ENCODE peak calls at places on chromosomes 13 and 19, in ten cellular contexts. One of them, this sample, is unnamed.

GRCh38 chr19:17125728-17126677 is 50.4 kb downstream of the MYO9B start:
- DNase-seq in MV-4-11: peak
- DNase-seq in memory B cell: peak
- DNase-seq in KBM-7: no peak
- DNase-seq in LoVo: no peak
- DNase-seq in T-helper 1 cell: peak
- DNase-seq in stimulated activated CD8-positive, alpha-beta memory T cell treated with anti-CD3 and anti-CD28 coated beads, Interleukin-15, amount 100 ng/mL, for 1 hour: peak
- DNase-seq in mesothelial cell of epicardium: no peak
- DNase-seq in COR-L47: no peak
- DNase-seq in stimulated activated CD4-positive, alpha-beta T cell treated with anti-CD3 and anti-CD28 coated beads, Interleukin-4, amount 100 ng/mL, for 48 hours: peak
- DNase-seq in this sample: no peak

GRCh38 chr13:56586966-56587365 is 553.8 kb upstream of the PRR20A start:
- DNase-seq in mesothelial cell of epicardium: no peak
- DNase-seq in stimulated activated CD8-positive, alpha-beta memory T cell treated with anti-CD3 and anti-CD28 coated beads, Interleukin-15, amount 100 ng/mL, for 1 hour: no peak
- DNase-seq in COR-L47: no peak
- DNase-seq in stimulated activated CD4-positive, alpha-beta T cell treated with anti-CD3 and anti-CD28 coated beads, Interleukin-4, amount 100 ng/mL, for 48 hours: no peak
- DNase-seq in KBM-7: no peak
- DNase-seq in LoVo: no peak
- DNase-seq in T-helper 1 cell: no peak
- DNase-seq in memory B cell: no peak
- DNase-seq in MV-4-11: no peak
- DNase-seq in this sample: no peak

GRCh38 chr19:32165750-32166149 is 179.7 kb upstream of the ZNF507 start:
- DNase-seq in mesothelial cell of epicardium: no peak
- DNase-seq in LoVo: no peak
- DNase-seq in stimulated activated CD4-positive, alpha-beta T cell treated with anti-CD3 and anti-CD28 coated beads, Interleukin-4, amount 100 ng/mL, for 48 hours: no peak
- DNase-seq in KBM-7: no peak
- DNase-seq in memory B cell: no peak
- DNase-seq in COR-L47: no peak
- DNase-seq in stimulated activated CD8-positive, alpha-beta memory T cell treated with anti-CD3 and anti-CD28 coated beads, Interleukin-15, amount 100 ng/mL, for 1 hour: no peak
- DNase-seq in MV-4-11: no peak
- DNase-seq in T-helper 1 cell: no peak
- DNase-seq in this sample: no peak

GRCh38 chr19:17579523-17580244 is 24.2 kb downstream of the COLGALT1 start:
- DNase-seq in memory B cell: peak
- DNase-seq in MV-4-11: peak
- DNase-seq in COR-L47: no peak
- DNase-seq in KBM-7: peak
- DNase-seq in mesothelial cell of epicardium: no peak
- DNase-seq in stimulated activated CD8-positive, alpha-beta memory T cell treated with anti-CD3 and anti-CD28 coated beads, Interleukin-15, amount 100 ng/mL, for 1 hour: no peak
- DNase-seq in LoVo: peak
- DNase-seq in T-helper 1 cell: no peak
- DNase-seq in stimulated activated CD4-positive, alpha-beta T cell treated with anti-CD3 and anti-CD28 coated beads, Interleukin-4, amount 100 ng/mL, for 48 hours: no peak
- DNase-seq in this sample: no peak

GRCh38 chr13:65133094-65133493 is 2097.0 kb downstream of the PCDH9 start:
- DNase-seq in COR-L47: no peak
- DNase-seq in mesothelial cell of epicardium: no peak
- DNase-seq in stimulated activated CD8-positive, alpha-beta memory T cell treated with anti-CD3 and anti-CD28 coated beads, Interleukin-15, amount 100 ng/mL, for 1 hour: no peak
- DNase-seq in T-helper 1 cell: no peak
- DNase-seq in MV-4-11: no peak
- DNase-seq in stimulated activated CD4-positive, alpha-beta T cell treated with anti-CD3 and anti-CD28 coated beads, Interleukin-4, amount 100 ng/mL, for 48 hours: no peak
- DNase-seq in KBM-7: no peak
- DNase-seq in memory B cell: no peak
- DNase-seq in LoVo: no peak
- DNase-seq in this sample: no peak

GRCh38 chr13:32537580-32538233 is 888 bp downstream of the N4BP2L2 start:
- DNase-seq in mesothelial cell of epicardium: peak
- DNase-seq in memory B cell: no peak
- DNase-seq in MV-4-11: peak
- DNase-seq in stimulated activated CD8-positive, alpha-beta memory T cell treated with anti-CD3 and anti-CD28 coated beads, Interleukin-15, amount 100 ng/mL, for 1 hour: peak
- DNase-seq in T-helper 1 cell: peak
- DNase-seq in COR-L47: no peak
- DNase-seq in KBM-7: no peak
- DNase-seq in stimulated activated CD4-positive, alpha-beta T cell treated with anti-CD3 and anti-CD28 coated beads, Interleukin-4, amount 100 ng/mL, for 48 hours: peak
- DNase-seq in LoVo: no peak
- DNase-seq in this sample: no peak

GRCh38 chr19:40745402-40745780 is 4.9 kb downstream of the ACTMAP start:
- DNase-seq in stimulated activated CD8-positive, alpha-beta memory T cell treated with anti-CD3 and anti-CD28 coated beads, Interleukin-15, amount 100 ng/mL, for 1 hour: no peak
- DNase-seq in MV-4-11: no peak
- DNase-seq in T-helper 1 cell: no peak
- DNase-seq in stimulated activated CD4-positive, alpha-beta T cell treated with anti-CD3 and anti-CD28 coated beads, Interleukin-4, amount 100 ng/mL, for 48 hours: no peak
- DNase-seq in KBM-7: no peak
- DNase-seq in COR-L47: no peak
- DNase-seq in LoVo: no peak
- DNase-seq in mesothelial cell of epicardium: no peak
- DNase-seq in memory B cell: no peak
- DNase-seq in this sample: no peak

GRCh38 chr13:83884141-83884540 is 1.9 kb upstream of the SLITRK1 start:
- DNase-seq in stimulated activated CD4-positive, alpha-beta T cell treated with anti-CD3 and anti-CD28 coated beads, Interleukin-4, amount 100 ng/mL, for 48 hours: no peak
- DNase-seq in T-helper 1 cell: no peak
- DNase-seq in memory B cell: no peak
- DNase-seq in LoVo: no peak
- DNase-seq in MV-4-11: no peak
- DNase-seq in stimulated activated CD8-positive, alpha-beta memory T cell treated with anti-CD3 and anti-CD28 coated beads, Interleukin-15, amount 100 ng/mL, for 1 hour: no peak
- DNase-seq in KBM-7: no peak
- DNase-seq in mesothelial cell of epicardium: no peak
- DNase-seq in COR-L47: no peak
- DNase-seq in this sample: no peak

GRCh38 chr19:13398780-13399726 is 107.2 kb downstream of the CACNA1A start:
- DNase-seq in COR-L47: no peak
- DNase-seq in stimulated activated CD8-positive, alpha-beta memory T cell treated with anti-CD3 and anti-CD28 coated beads, Interleukin-15, amount 100 ng/mL, for 1 hour: no peak
- DNase-seq in mesothelial cell of epicardium: no peak
- DNase-seq in KBM-7: no peak
- DNase-seq in stimulated activated CD4-positive, alpha-beta T cell treated with anti-CD3 and anti-CD28 coated beads, Interleukin-4, amount 100 ng/mL, for 48 hours: no peak
- DNase-seq in memory B cell: no peak
- DNase-seq in LoVo: no peak
- DNase-seq in T-helper 1 cell: no peak
- DNase-seq in MV-4-11: no peak
- DNase-seq in this sample: peak

GRCh38 chr19:13132471-13133166 is 14.6 kb downstream of the NACC1 start:
- DNase-seq in LoVo: no peak
- DNase-seq in mesothelial cell of epicardium: no peak
- DNase-seq in T-helper 1 cell: peak
- DNase-seq in stimulated activated CD8-positive, alpha-beta memory T cell treated with anti-CD3 and anti-CD28 coated beads, Interleukin-15, amount 100 ng/mL, for 1 hour: no peak
- DNase-seq in stimulated activated CD4-positive, alpha-beta T cell treated with anti-CD3 and anti-CD28 coated beads, Interleukin-4, amount 100 ng/mL, for 48 hours: peak
- DNase-seq in MV-4-11: peak
- DNase-seq in COR-L47: no peak
- DNase-seq in memory B cell: no peak
- DNase-seq in KBM-7: peak
- DNase-seq in this sample: no peak

GRCh38 chr19:40612831-40613668 is 11.9 kb downstream of the LTBP4 start:
- DNase-seq in MV-4-11: peak
- DNase-seq in memory B cell: peak
- DNase-seq in KBM-7: no peak
- DNase-seq in LoVo: no peak
- DNase-seq in stimulated activated CD8-positive, alpha-beta memory T cell treated with anti-CD3 and anti-CD28 coated beads, Interleukin-15, amount 100 ng/mL, for 1 hour: peak
- DNase-seq in mesothelial cell of epicardium: no peak
- DNase-seq in stimulated activated CD4-positive, alpha-beta T cell treated with anti-CD3 and anti-CD28 coated beads, Interleukin-4, amount 100 ng/mL, for 48 hours: peak
- DNase-seq in COR-L47: no peak
- DNase-seq in T-helper 1 cell: peak
- DNase-seq in this sample: no peak

GRCh38 chr13:35984776-35985453 is 146.3 kb downstream of the DCLK1 start:
- DNase-seq in KBM-7: no peak
- DNase-seq in T-helper 1 cell: no peak
- DNase-seq in LoVo: no peak
- DNase-seq in memory B cell: no peak
- DNase-seq in COR-L47: peak
- DNase-seq in MV-4-11: peak
- DNase-seq in mesothelial cell of epicardium: no peak
- DNase-seq in stimulated activated CD8-positive, alpha-beta memory T cell treated with anti-CD3 and anti-CD28 coated beads, Interleukin-15, amount 100 ng/mL, for 1 hour: no peak
- DNase-seq in stimulated activated CD4-positive, alpha-beta T cell treated with anti-CD3 and anti-CD28 coated beads, Interleukin-4, amount 100 ng/mL, for 48 hours: no peak
- DNase-seq in this sample: no peak

GRCh38 chr19:7434391-7434790 is 54.4 kb downstream of the PEX11G start:
- DNase-seq in memory B cell: no peak
- DNase-seq in T-helper 1 cell: no peak
- DNase-seq in stimulated activated CD4-positive, alpha-beta T cell treated with anti-CD3 and anti-CD28 coated beads, Interleukin-4, amount 100 ng/mL, for 48 hours: no peak
- DNase-seq in stimulated activated CD8-positive, alpha-beta memory T cell treated with anti-CD3 and anti-CD28 coated beads, Interleukin-15, amount 100 ng/mL, for 1 hour: no peak
- DNase-seq in mesothelial cell of epicardium: no peak
- DNase-seq in MV-4-11: no peak
- DNase-seq in LoVo: no peak
- DNase-seq in KBM-7: no peak
- DNase-seq in COR-L47: no peak
- DNase-seq in this sample: no peak

GRCh38 chr13:101018720-101019119 is 344.1 kb upstream of the TMTC4 start:
- DNase-seq in memory B cell: no peak
- DNase-seq in MV-4-11: no peak
- DNase-seq in T-helper 1 cell: no peak
- DNase-seq in stimulated activated CD4-positive, alpha-beta T cell treated with anti-CD3 and anti-CD28 coated beads, Interleukin-4, amount 100 ng/mL, for 48 hours: no peak
- DNase-seq in LoVo: no peak
- DNase-seq in KBM-7: no peak
- DNase-seq in COR-L47: no peak
- DNase-seq in mesothelial cell of epicardium: no peak
- DNase-seq in stimulated activated CD8-positive, alpha-beta memory T cell treated with anti-CD3 and anti-CD28 coated beads, Interleukin-15, amount 100 ng/mL, for 1 hour: no peak
- DNase-seq in this sample: no peak

GRCh38 chr13:89554801-89555200 is 1792.7 kb upstream of the MIR17HG start:
- DNase-seq in mesothelial cell of epicardium: no peak
- DNase-seq in T-helper 1 cell: no peak
- DNase-seq in stimulated activated CD8-positive, alpha-beta memory T cell treated with anti-CD3 and anti-CD28 coated beads, Interleukin-15, amount 100 ng/mL, for 1 hour: no peak
- DNase-seq in LoVo: no peak
- DNase-seq in stimulated activated CD4-positive, alpha-beta T cell treated with anti-CD3 and anti-CD28 coated beads, Interleukin-4, amount 100 ng/mL, for 48 hours: no peak
- DNase-seq in memory B cell: no peak
- DNase-seq in KBM-7: no peak
- DNase-seq in COR-L47: no peak
- DNase-seq in MV-4-11: no peak
- DNase-seq in this sample: no peak

GRCh38 chr13:23321534-23322241 is 111.8 kb downstream of the SACS start:
- DNase-seq in T-helper 1 cell: peak
- DNase-seq in stimulated activated CD4-positive, alpha-beta T cell treated with anti-CD3 and anti-CD28 coated beads, Interleukin-4, amount 100 ng/mL, for 48 hours: no peak
- DNase-seq in LoVo: peak
- DNase-seq in MV-4-11: no peak
- DNase-seq in COR-L47: no peak
- DNase-seq in stimulated activated CD8-positive, alpha-beta memory T cell treated with anti-CD3 and anti-CD28 coated beads, Interleukin-15, amount 100 ng/mL, for 1 hour: no peak
- DNase-seq in memory B cell: no peak
- DNase-seq in KBM-7: no peak
- DNase-seq in mesothelial cell of epicardium: no peak
- DNase-seq in this sample: peak

GRCh38 chr13:47188802-47189201 is 291.9 kb upstream of the HTR2A start:
- DNase-seq in T-helper 1 cell: no peak
- DNase-seq in KBM-7: no peak
- DNase-seq in stimulated activated CD8-positive, alpha-beta memory T cell treated with anti-CD3 and anti-CD28 coated beads, Interleukin-15, amount 100 ng/mL, for 1 hour: no peak
- DNase-seq in MV-4-11: no peak
- DNase-seq in LoVo: no peak
- DNase-seq in mesothelial cell of epicardium: no peak
- DNase-seq in memory B cell: no peak
- DNase-seq in COR-L47: no peak
- DNase-seq in stimulated activated CD4-positive, alpha-beta T cell treated with anti-CD3 and anti-CD28 coated beads, Interleukin-4, amount 100 ng/mL, for 48 hours: no peak
- DNase-seq in this sample: no peak

GRCh38 chr13:79937311-79938243 is 403.3 kb downstream of the SPRY2 start:
- DNase-seq in stimulated activated CD4-positive, alpha-beta T cell treated with anti-CD3 and anti-CD28 coated beads, Interleukin-4, amount 100 ng/mL, for 48 hours: no peak
- DNase-seq in mesothelial cell of epicardium: no peak
- DNase-seq in COR-L47: no peak
- DNase-seq in T-helper 1 cell: no peak
- DNase-seq in LoVo: no peak
- DNase-seq in MV-4-11: no peak
- DNase-seq in stimulated activated CD8-positive, alpha-beta memory T cell treated with anti-CD3 and anti-CD28 coated beads, Interleukin-15, amount 100 ng/mL, for 1 hour: no peak
- DNase-seq in memory B cell: no peak
- DNase-seq in KBM-7: no peak
- DNase-seq in this sample: no peak

GRCh38 chr19:56156768-56157167 is 15.7 kb downstream of the ZNF444 start:
- DNase-seq in MV-4-11: no peak
- DNase-seq in stimulated activated CD8-positive, alpha-beta memory T cell treated with anti-CD3 and anti-CD28 coated beads, Interleukin-15, amount 100 ng/mL, for 1 hour: no peak
- DNase-seq in stimulated activated CD4-positive, alpha-beta T cell treated with anti-CD3 and anti-CD28 coated beads, Interleukin-4, amount 100 ng/mL, for 48 hours: no peak
- DNase-seq in memory B cell: no peak
- DNase-seq in COR-L47: no peak
- DNase-seq in mesothelial cell of epicardium: no peak
- DNase-seq in LoVo: no peak
- DNase-seq in KBM-7: no peak
- DNase-seq in T-helper 1 cell: no peak
- DNase-seq in this sample: no peak

GRCh38 chr19:40091205-40092129 is 724 bp upstream of the ZNF780A start:
- DNase-seq in COR-L47: no peak
- DNase-seq in stimulated activated CD4-positive, alpha-beta T cell treated with anti-CD3 and anti-CD28 coated beads, Interleukin-4, amount 100 ng/mL, for 48 hours: no peak
- DNase-seq in MV-4-11: no peak
- DNase-seq in mesothelial cell of epicardium: no peak
- DNase-seq in stimulated activated CD8-positive, alpha-beta memory T cell treated with anti-CD3 and anti-CD28 coated beads, Interleukin-15, amount 100 ng/mL, for 1 hour: no peak
- DNase-seq in T-helper 1 cell: no peak
- DNase-seq in memory B cell: no peak
- DNase-seq in KBM-7: no peak
- DNase-seq in LoVo: no peak
- DNase-seq in this sample: no peak

GRCh38 chr19:46745521-46746280 is at the start of gene FKRP:
- DNase-seq in LoVo: no peak
- DNase-seq in COR-L47: no peak
- DNase-seq in T-helper 1 cell: no peak
- DNase-seq in KBM-7: no peak
- DNase-seq in stimulated activated CD8-positive, alpha-beta memory T cell treated with anti-CD3 and anti-CD28 coated beads, Interleukin-15, amount 100 ng/mL, for 1 hour: no peak
- DNase-seq in memory B cell: no peak
- DNase-seq in MV-4-11: no peak
- DNase-seq in stimulated activated CD4-positive, alpha-beta T cell treated with anti-CD3 and anti-CD28 coated beads, Interleukin-4, amount 100 ng/mL, for 48 hours: peak
- DNase-seq in mesothelial cell of epicardium: no peak
- DNase-seq in this sample: no peak

GRCh38 chr13:61700663-61701062 is 285.0 kb upstream of the PCDH20 start:
- DNase-seq in memory B cell: no peak
- DNase-seq in stimulated activated CD8-positive, alpha-beta memory T cell treated with anti-CD3 and anti-CD28 coated beads, Interleukin-15, amount 100 ng/mL, for 1 hour: no peak
- DNase-seq in T-helper 1 cell: no peak
- DNase-seq in mesothelial cell of epicardium: no peak
- DNase-seq in LoVo: no peak
- DNase-seq in MV-4-11: no peak
- DNase-seq in COR-L47: no peak
- DNase-seq in KBM-7: no peak
- DNase-seq in stimulated activated CD4-positive, alpha-beta T cell treated with anti-CD3 and anti-CD28 coated beads, Interleukin-4, amount 100 ng/mL, for 48 hours: no peak
- DNase-seq in this sample: no peak

GRCh38 chr19:45621976-45622503 is 17.2 kb downstream of the EML2 start:
- DNase-seq in COR-L47: no peak
- DNase-seq in LoVo: no peak
- DNase-seq in KBM-7: no peak
- DNase-seq in memory B cell: no peak
- DNase-seq in stimulated activated CD8-positive, alpha-beta memory T cell treated with anti-CD3 and anti-CD28 coated beads, Interleukin-15, amount 100 ng/mL, for 1 hour: no peak
- DNase-seq in T-helper 1 cell: no peak
- DNase-seq in mesothelial cell of epicardium: no peak
- DNase-seq in MV-4-11: no peak
- DNase-seq in stimulated activated CD4-positive, alpha-beta T cell treated with anti-CD3 and anti-CD28 coated beads, Interleukin-4, amount 100 ng/mL, for 48 hours: no peak
- DNase-seq in this sample: no peak

GRCh38 chr19:8336072-8336569 is 6.9 kb downstream of the KANK3 start:
- DNase-seq in stimulated activated CD8-positive, alpha-beta memory T cell treated with anti-CD3 and anti-CD28 coated beads, Interleukin-15, amount 100 ng/mL, for 1 hour: no peak
- DNase-seq in COR-L47: no peak
- DNase-seq in mesothelial cell of epicardium: no peak
- DNase-seq in LoVo: no peak
- DNase-seq in KBM-7: no peak
- DNase-seq in stimulated activated CD4-positive, alpha-beta T cell treated with anti-CD3 and anti-CD28 coated beads, Interleukin-4, amount 100 ng/mL, for 48 hours: no peak
- DNase-seq in MV-4-11: peak
- DNase-seq in memory B cell: no peak
- DNase-seq in T-helper 1 cell: no peak
- DNase-seq in this sample: no peak

GRCh38 chr19:406121-406711 is 2.7 kb downstream of the C2CD4C start:
- DNase-seq in memory B cell: no peak
- DNase-seq in stimulated activated CD8-positive, alpha-beta memory T cell treated with anti-CD3 and anti-CD28 coated beads, Interleukin-15, amount 100 ng/mL, for 1 hour: no peak
- DNase-seq in LoVo: no peak
- DNase-seq in KBM-7: no peak
- DNase-seq in T-helper 1 cell: no peak
- DNase-seq in MV-4-11: no peak
- DNase-seq in mesothelial cell of epicardium: no peak
- DNase-seq in COR-L47: no peak
- DNase-seq in stimulated activated CD4-positive, alpha-beta T cell treated with anti-CD3 and anti-CD28 coated beads, Interleukin-4, amount 100 ng/mL, for 48 hours: no peak
- DNase-seq in this sample: no peak

GRCh38 chr13:29125934-29126424 is 305.8 kb downstream of the MTUS2 start:
- DNase-seq in memory B cell: no peak
- DNase-seq in stimulated activated CD4-positive, alpha-beta T cell treated with anti-CD3 and anti-CD28 coated beads, Interleukin-4, amount 100 ng/mL, for 48 hours: no peak
- DNase-seq in LoVo: no peak
- DNase-seq in mesothelial cell of epicardium: no peak
- DNase-seq in T-helper 1 cell: peak
- DNase-seq in stimulated activated CD8-positive, alpha-beta memory T cell treated with anti-CD3 and anti-CD28 coated beads, Interleukin-15, amount 100 ng/mL, for 1 hour: no peak
- DNase-seq in MV-4-11: peak
- DNase-seq in COR-L47: no peak
- DNase-seq in KBM-7: peak
- DNase-seq in this sample: no peak

GRCh38 chr13:94351292-94352000 is 128.0 kb downstream of the DCT start:
- DNase-seq in LoVo: no peak
- DNase-seq in memory B cell: no peak
- DNase-seq in mesothelial cell of epicardium: no peak
- DNase-seq in T-helper 1 cell: no peak
- DNase-seq in stimulated activated CD4-positive, alpha-beta T cell treated with anti-CD3 and anti-CD28 coated beads, Interleukin-4, amount 100 ng/mL, for 48 hours: peak
- DNase-seq in stimulated activated CD8-positive, alpha-beta memory T cell treated with anti-CD3 and anti-CD28 coated beads, Interleukin-15, amount 100 ng/mL, for 1 hour: no peak
- DNase-seq in MV-4-11: peak
- DNase-seq in COR-L47: no peak
- DNase-seq in KBM-7: peak
- DNase-seq in this sample: no peak

GRCh38 chr13:100235311-100235901 is 146.5 kb downstream of the PCCA start:
- DNase-seq in LoVo: peak
- DNase-seq in T-helper 1 cell: peak
- DNase-seq in stimulated activated CD4-positive, alpha-beta T cell treated with anti-CD3 and anti-CD28 coated beads, Interleukin-4, amount 100 ng/mL, for 48 hours: no peak
- DNase-seq in mesothelial cell of epicardium: no peak
- DNase-seq in KBM-7: peak
- DNase-seq in stimulated activated CD8-positive, alpha-beta memory T cell treated with anti-CD3 and anti-CD28 coated beads, Interleukin-15, amount 100 ng/mL, for 1 hour: no peak
- DNase-seq in COR-L47: peak
- DNase-seq in MV-4-11: peak
- DNase-seq in memory B cell: no peak
- DNase-seq in this sample: no peak